ENCODE peak calls at places on chromosomes 16 and 17, in eight cellular contexts. X is RPMI7951, C is NCI-H2081, N is HS-5, L is LoVo, S is ACHN, Y is HEK293T, J is prostate gland. A is an unnamed sample.

GRCh38 chr17:41575336-41575735 is 3.5 kb upstream of the KRT9 start:
- DNase-seq in S (no peak), Y (no peak), L (no peak), N (no peak), X (no peak), J (no peak), C (no peak), A (no peak)

GRCh38 chr17:21417921-21418320 is 41.8 kb downstream of the KCNJ12 start:
- DNase-seq in X (no peak), N (no peak), J (no peak), Y (no peak), L (no peak), S (no peak), C (no peak), A (no peak)

GRCh38 chr17:60231691-60232090 is 81.9 kb downstream of the CA4 start:
- DNase-seq in Y (no peak), J (no peak), N (no peak), L (no peak), X (peak; percentile 60), C (no peak), S (no peak), A (peak; percentile 42)

GRCh38 chr16:86865866-86866675 is 287.7 kb downstream of the FOXL1 start:
- DNase-seq in S (no peak), J (no peak), X (peak; percentile 83), L (no peak), N (no peak), C (no peak), Y (no peak), A (no peak)

GRCh38 chr17:17675416-17675815 is 5.8 kb upstream of the RAI1 start:
- DNase-seq in Y (no peak), C (no peak), X (no peak), S (no peak), N (no peak), J (no peak), L (no peak), A (no peak)

GRCh38 chr17:36863131-36863530 is 74.1 kb upstream of the LHX1 start:
- DNase-seq in J (no peak), S (no peak), X (no peak), L (no peak), N (no peak), Y (no peak), C (no peak), A (no peak)

GRCh38 chr17:80944326-80944725 is 47.3 kb upstream of the CHMP6 start:
- DNase-seq in L (no peak), S (no peak), X (no peak), J (no peak), Y (no peak), C (no peak), N (no peak), A (no peak)

GRCh38 chr16:66925322-66925840 is at the start of gene RRAD:
- DNase-seq in N (no peak), Y (no peak), J (no peak), S (peak; percentile 93), C (no peak), L (no peak), X (peak; percentile 59), A (peak; percentile 22)

A was measured in fibroblast of lung.